ENCODE peak calls at places on chromosomes 4 and X, in six cellular contexts. X is natural killer cell; Q is activated CD4-positive, CD25-positive, alpha-beta regulatory T cell treated with anti-CD3 and anti-CD28 coated beads, Interleukin-2, amount 50 U/mL, for 24 hours; C is SK-N-SH treated with all-trans-retinoic acid at 6 μM for 48 hours; J is stimulated activated naive CD8-positive, alpha-beta T cell treated with anti-CD3 and anti-CD28 coated beads, Interleukin-15, amount 100 ng/mL, for 72 hours; K is thoracic aorta. Z is an unnamed sample.

GRCh38 chr4:31929676-31930075 is 1209.5 kb downstream of the PCDH7 start:
- ATAC-seq in K (no peak), J (no peak), X (no peak), Q (no peak), C (no peak), Z (no peak)

GRCh38 chrX:69109706-69110635 is 55.3 kb downstream of the PJA1 start:
- ATAC-seq in K (no peak), X (no peak), C (peak; percentile 84), Q (no peak), J (no peak), Z (no peak)

GRCh38 chrX:152988536-152989291 is 5.2 kb downstream of the PNMA5 start:
- ATAC-seq in C (no peak), X (no peak), Q (peak; percentile 30), K (no peak), J (no peak), Z (peak; percentile 80)

GRCh38 chrX:63747331-63747730 is 37.7 kb downstream of the ARHGEF9 start:
- ATAC-seq in J (no peak), C (no peak), X (no peak), Q (no peak), K (no peak), Z (no peak)

GRCh38 chrX:149540133-149540620 is 635 bp upstream of the EOLA1 start:
- ATAC-seq in J (peak; percentile 57), C (peak; percentile 46), X (peak; percentile 71), Q (peak; percentile 44), K (peak; percentile 84), Z (peak; percentile 78)

GRCh38 chr4:40289366-40290188 is 45.6 kb upstream of the CHRNA9 start:
- ATAC-seq in J (peak; percentile 61), C (peak; percentile 39), Q (peak; percentile 75), K (no peak), X (no peak), Z (peak; percentile 79)

GRCh38 chrX:71606536-71607216 is 11.6 kb downstream of the CXCR3 start:
- ATAC-seq in J (peak; percentile 90), X (peak; percentile 89), Q (peak; percentile 33), K (no peak), C (no peak), Z (no peak)

GRCh38 chr4:22287626-22288025 is 228.2 kb downstream of the ADGRA3 start:
- ATAC-seq in C (no peak), X (no peak), J (no peak), K (no peak), Q (no peak), Z (no peak)

GRCh38 chr4:157819693-157820464 is 352.9 kb downstream of the GASK1B start:
- ATAC-seq in X (no peak), K (no peak), Q (no peak), J (peak; percentile 26), C (no peak), Z (peak; percentile 18)

GRCh38 chrX:3370656-3371055 is 24.2 kb upstream of the MXRA5 start:
- ATAC-seq in X (no peak), C (no peak), K (no peak), Q (no peak), J (no peak), Z (no peak)

GRCh38 chr4:87304659-87305277 is 17.9 kb downstream of the HSD17B13 start:
- ATAC-seq in K (no peak), J (no peak), Q (no peak), C (peak; percentile 80), X (no peak), Z (no peak)

GRCh38 chr4:185587444-185588161 is 52.3 kb upstream of the PDLIM3 start:
- ATAC-seq in Q (peak; percentile 94), K (no peak), C (no peak), J (peak; percentile 100), X (peak; percentile 90), Z (peak; percentile 99)

GRCh38 chr4:179110356-179110755 is 1668.1 kb upstream of the AGA start:
- ATAC-seq in C (no peak), Q (no peak), X (no peak), K (no peak), J (no peak), Z (no peak)

GRCh38 chr4:173374588-173374987 is 3.8 kb downstream of the SAP30 start:
- ATAC-seq in C (no peak), J (no peak), X (no peak), K (no peak), Q (no peak), Z (no peak)

GRCh38 chr4:81164623-81165416 is 50.2 kb downstream of the PRKG2 start:
- ATAC-seq in J (peak; percentile 72), X (no peak), K (no peak), Q (peak; percentile 65), C (no peak), Z (no peak)

GRCh38 chr4:109434007-109434792 is 585 bp downstream of the SEC24B start:
- ATAC-seq in K (peak; percentile 31), Q (peak; percentile 37), C (peak; percentile 34), X (peak; percentile 41), J (peak; percentile 68), Z (peak; percentile 76)

GRCh38 chr4:184313058-184313709 is 95.5 kb upstream of the ENPP6 start:
- ATAC-seq in J (peak; percentile 44), K (no peak), Q (no peak), C (no peak), X (no peak), Z (no peak)

GRCh38 chr4:107845721-107846120 is 21.0 kb downstream of the SGMS2 start:
- ATAC-seq in Q (no peak), J (no peak), K (no peak), X (no peak), C (no peak), Z (no peak)

GRCh38 chr4:15327311-15328298 is 100.2 kb upstream of the C1QTNF7 start:
- ATAC-seq in K (no peak), J (no peak), X (no peak), C (peak; percentile 90), Q (no peak), Z (no peak)

GRCh38 chrX:45344597-45344996 is 143.9 kb upstream of the DIPK2B start:
- ATAC-seq in C (peak; percentile 92), Q (no peak), K (no peak), J (no peak), X (no peak), Z (no peak)

GRCh38 chr4:121189811-121190210 is 25.7 kb upstream of the TNIP3 start:
- ATAC-seq in Q (peak; percentile 81), C (no peak), J (peak; percentile 97), K (no peak), X (peak; percentile 94), Z (peak; percentile 79)

GRCh38 chrX:65596270-65596669 is 61.7 kb upstream of the LAS1L start:
- ATAC-seq in Q (peak; percentile 69), C (peak; percentile 33), X (peak; percentile 62), J (peak; percentile 69), K (peak; percentile 68), Z (peak; percentile 75)

GRCh38 chr4:2651998-2652397 is 104.1 kb downstream of the TNIP2 start:
- ATAC-seq in K (no peak), J (no peak), Q (no peak), X (no peak), C (no peak), Z (no peak)

GRCh38 chrX:480861-481417 is 94.2 kb upstream of the PPP2R3B start:
- ATAC-seq in J (peak; percentile 53), X (no peak), K (no peak), C (no peak), Q (no peak), Z (no peak)

GRCh38 chr4:52665592-52665991 is 6.5 kb upstream of the USP46 start:
- ATAC-seq in Q (no peak), J (peak; percentile 83), X (no peak), K (no peak), C (peak; percentile 77), Z (peak; percentile 60)

GRCh38 chr4:111630705-111631104 is 514.5 kb upstream of the FAM241A start:
- ATAC-seq in Q (no peak), X (no peak), K (no peak), C (peak; percentile 83), J (no peak), Z (no peak)

GRCh38 chr4:123986268-123986798 is 589.7 kb downstream of the SPRY1 start:
- ATAC-seq in K (no peak), C (peak; percentile 92), X (no peak), J (no peak), Q (no peak), Z (no peak)

GRCh38 chr4:184439856-184440592 is 34.3 kb downstream of the IRF2 start:
- ATAC-seq in J (no peak), C (no peak), Q (no peak), X (no peak), K (no peak), Z (no peak)

GRCh38 chrX:71514367-71515038 is 18.4 kb upstream of the OGT start:
- ATAC-seq in C (no peak), K (no peak), J (peak; percentile 100), X (peak; percentile 88), Q (peak; percentile 55), Z (peak; percentile 85)

GRCh38 chrX:16643160-16643559 is 6.8 kb upstream of the S100G start:
- ATAC-seq in X (no peak), Q (no peak), C (peak; percentile 42), K (no peak), J (no peak), Z (no peak)

GRCh38 chr4:2428496-2429213 is 9.9 kb downstream of the CFAP99 start:
- ATAC-seq in X (no peak), K (no peak), J (peak; percentile 18), C (no peak), Q (no peak), Z (no peak)

GRCh38 chr4:78220283-78220682 is 163.2 kb downstream of the FRAS1 start:
- ATAC-seq in Q (no peak), J (no peak), K (no peak), X (no peak), C (no peak), Z (no peak)

GRCh38 chrX:48579259-48579658 is 5.0 kb downstream of the RBM3 start:
- ATAC-seq in C (peak; percentile 3), Q (no peak), K (no peak), J (no peak), X (no peak), Z (no peak)

GRCh38 chr4:2942532-2943363 is 20.5 kb downstream of the NOP14 start:
- ATAC-seq in Q (no peak), X (peak; percentile 65), J (peak; percentile 50), C (peak; percentile 10), K (no peak), Z (peak; percentile 68)

GRCh38 chr4:109877400-109877799 is 29.5 kb downstream of the LRIT3 start:
- ATAC-seq in Q (no peak), C (no peak), X (no peak), J (no peak), K (no peak), Z (no peak)

GRCh38 chrX:13428055-13428786 is 108.4 kb upstream of the ATXN3L start:
- ATAC-seq in J (peak; percentile 92), C (peak; percentile 58), Q (no peak), X (peak; percentile 44), K (no peak), Z (peak; percentile 72)

Z was measured in stimulated activated memory B cell treated with anti-CD40 and anti-IgM and Interleukin-4, amounts not matched to agents 10 μg/mL and 1 μg/mL and 100 μg/mL, for 72 hours.